ENCODE peak calls at places on chromosomes 13 and 19, in eight cellular contexts. One of them, this sample, is unnamed.

GRCh38 chr19:57435062-57435978 is at the start of gene ZNF749:
- DNase-seq in nephron progenitor cell: peak
- DNase-seq in lung: peak
- DNase-seq in brain microvascular endothelial cell: peak
- DNase-seq in activated T-helper 1 cell treated with Interleukin-2 at 50 U/mL for 16 hours: peak
- DNase-seq in CD4-positive, CD25-positive, alpha-beta regulatory T cell: peak
- DNase-seq in stimulated activated CD8-positive, alpha-beta memory T cell treated with anti-CD3 and anti-CD28 coated beads, Interleukin-15, amount 100 ng/mL, for 24 hours: peak
- DNase-seq in stimulated activated CD4-positive, alpha-beta T cell treated with anti-CD3 and anti-CD28 coated beads, Interleukin-2, amount 100 ng/mL, for 24 hours: peak
- DNase-seq in this sample: peak

GRCh38 chr19:55070755-55071502 is 4.7 kb upstream of the EPS8L1 start:
- DNase-seq in stimulated activated CD8-positive, alpha-beta memory T cell treated with anti-CD3 and anti-CD28 coated beads, Interleukin-15, amount 100 ng/mL, for 24 hours: no peak
- DNase-seq in brain microvascular endothelial cell: peak
- DNase-seq in stimulated activated CD4-positive, alpha-beta T cell treated with anti-CD3 and anti-CD28 coated beads, Interleukin-2, amount 100 ng/mL, for 24 hours: no peak
- DNase-seq in CD4-positive, CD25-positive, alpha-beta regulatory T cell: no peak
- DNase-seq in lung: peak
- DNase-seq in nephron progenitor cell: no peak
- DNase-seq in activated T-helper 1 cell treated with Interleukin-2 at 50 U/mL for 16 hours: no peak
- DNase-seq in this sample: no peak

GRCh38 chr13:50149143-50149703 is 134.0 kb downstream of the KCNRG start:
- DNase-seq in brain microvascular endothelial cell: no peak
- DNase-seq in activated T-helper 1 cell treated with Interleukin-2 at 50 U/mL for 16 hours: no peak
- DNase-seq in stimulated activated CD4-positive, alpha-beta T cell treated with anti-CD3 and anti-CD28 coated beads, Interleukin-2, amount 100 ng/mL, for 24 hours: no peak
- DNase-seq in lung: no peak
- DNase-seq in stimulated activated CD8-positive, alpha-beta memory T cell treated with anti-CD3 and anti-CD28 coated beads, Interleukin-15, amount 100 ng/mL, for 24 hours: no peak
- DNase-seq in CD4-positive, CD25-positive, alpha-beta regulatory T cell: no peak
- DNase-seq in nephron progenitor cell: no peak
- DNase-seq in this sample: no peak

GRCh38 chr19:51066393-51066792 is 1.5 kb upstream of the KLK13 start:
- DNase-seq in stimulated activated CD4-positive, alpha-beta T cell treated with anti-CD3 and anti-CD28 coated beads, Interleukin-2, amount 100 ng/mL, for 24 hours: no peak
- DNase-seq in brain microvascular endothelial cell: no peak
- DNase-seq in activated T-helper 1 cell treated with Interleukin-2 at 50 U/mL for 16 hours: no peak
- DNase-seq in stimulated activated CD8-positive, alpha-beta memory T cell treated with anti-CD3 and anti-CD28 coated beads, Interleukin-15, amount 100 ng/mL, for 24 hours: no peak
- DNase-seq in lung: no peak
- DNase-seq in CD4-positive, CD25-positive, alpha-beta regulatory T cell: no peak
- DNase-seq in nephron progenitor cell: no peak
- DNase-seq in this sample: no peak

GRCh38 chr13:27482996-27483395 is 32.6 kb upstream of the MTIF3 start:
- DNase-seq in CD4-positive, CD25-positive, alpha-beta regulatory T cell: no peak
- DNase-seq in activated T-helper 1 cell treated with Interleukin-2 at 50 U/mL for 16 hours: no peak
- DNase-seq in brain microvascular endothelial cell: no peak
- DNase-seq in lung: no peak
- DNase-seq in nephron progenitor cell: no peak
- DNase-seq in stimulated activated CD4-positive, alpha-beta T cell treated with anti-CD3 and anti-CD28 coated beads, Interleukin-2, amount 100 ng/mL, for 24 hours: no peak
- DNase-seq in stimulated activated CD8-positive, alpha-beta memory T cell treated with anti-CD3 and anti-CD28 coated beads, Interleukin-15, amount 100 ng/mL, for 24 hours: no peak
- DNase-seq in this sample: no peak

GRCh38 chr13:76816394-76816793 is 69.8 kb downstream of the KCTD12 start:
- DNase-seq in stimulated activated CD4-positive, alpha-beta T cell treated with anti-CD3 and anti-CD28 coated beads, Interleukin-2, amount 100 ng/mL, for 24 hours: no peak
- DNase-seq in stimulated activated CD8-positive, alpha-beta memory T cell treated with anti-CD3 and anti-CD28 coated beads, Interleukin-15, amount 100 ng/mL, for 24 hours: no peak
- DNase-seq in activated T-helper 1 cell treated with Interleukin-2 at 50 U/mL for 16 hours: no peak
- DNase-seq in nephron progenitor cell: no peak
- DNase-seq in CD4-positive, CD25-positive, alpha-beta regulatory T cell: no peak
- DNase-seq in lung: no peak
- DNase-seq in brain microvascular endothelial cell: no peak
- DNase-seq in this sample: no peak

GRCh38 chr19:46408611-46409039 is 4.7 kb downstream of the CCDC8 start:
- DNase-seq in stimulated activated CD8-positive, alpha-beta memory T cell treated with anti-CD3 and anti-CD28 coated beads, Interleukin-15, amount 100 ng/mL, for 24 hours: no peak
- DNase-seq in CD4-positive, CD25-positive, alpha-beta regulatory T cell: no peak
- DNase-seq in nephron progenitor cell: peak
- DNase-seq in brain microvascular endothelial cell: no peak
- DNase-seq in lung: peak
- DNase-seq in activated T-helper 1 cell treated with Interleukin-2 at 50 U/mL for 16 hours: no peak
- DNase-seq in stimulated activated CD4-positive, alpha-beta T cell treated with anti-CD3 and anti-CD28 coated beads, Interleukin-2, amount 100 ng/mL, for 24 hours: no peak
- DNase-seq in this sample: no peak

GRCh38 chr19:55369651-55370304 is 485 bp downstream of the IL11 start:
- DNase-seq in CD4-positive, CD25-positive, alpha-beta regulatory T cell: no peak
- DNase-seq in stimulated activated CD8-positive, alpha-beta memory T cell treated with anti-CD3 and anti-CD28 coated beads, Interleukin-15, amount 100 ng/mL, for 24 hours: no peak
- DNase-seq in lung: no peak
- DNase-seq in stimulated activated CD4-positive, alpha-beta T cell treated with anti-CD3 and anti-CD28 coated beads, Interleukin-2, amount 100 ng/mL, for 24 hours: peak
- DNase-seq in brain microvascular endothelial cell: peak
- DNase-seq in activated T-helper 1 cell treated with Interleukin-2 at 50 U/mL for 16 hours: no peak
- DNase-seq in nephron progenitor cell: peak
- DNase-seq in this sample: no peak

GRCh38 chr19:5147971-5148793 is 179.3 kb downstream of the KDM4B start:
- DNase-seq in stimulated activated CD4-positive, alpha-beta T cell treated with anti-CD3 and anti-CD28 coated beads, Interleukin-2, amount 100 ng/mL, for 24 hours: no peak
- DNase-seq in nephron progenitor cell: no peak
- DNase-seq in stimulated activated CD8-positive, alpha-beta memory T cell treated with anti-CD3 and anti-CD28 coated beads, Interleukin-15, amount 100 ng/mL, for 24 hours: no peak
- DNase-seq in lung: no peak
- DNase-seq in activated T-helper 1 cell treated with Interleukin-2 at 50 U/mL for 16 hours: no peak
- DNase-seq in CD4-positive, CD25-positive, alpha-beta regulatory T cell: no peak
- DNase-seq in brain microvascular endothelial cell: peak
- DNase-seq in this sample: no peak

GRCh38 chr13:111913790-111914189 is 153.2 kb upstream of the SOX1 start:
- DNase-seq in CD4-positive, CD25-positive, alpha-beta regulatory T cell: no peak
- DNase-seq in brain microvascular endothelial cell: no peak
- DNase-seq in stimulated activated CD8-positive, alpha-beta memory T cell treated with anti-CD3 and anti-CD28 coated beads, Interleukin-15, amount 100 ng/mL, for 24 hours: no peak
- DNase-seq in nephron progenitor cell: no peak
- DNase-seq in lung: no peak
- DNase-seq in activated T-helper 1 cell treated with Interleukin-2 at 50 U/mL for 16 hours: no peak
- DNase-seq in stimulated activated CD4-positive, alpha-beta T cell treated with anti-CD3 and anti-CD28 coated beads, Interleukin-2, amount 100 ng/mL, for 24 hours: no peak
- DNase-seq in this sample: peak

GRCh38 chr13:90510319-90510718 is 837.2 kb upstream of the MIR17HG start:
- DNase-seq in brain microvascular endothelial cell: no peak
- DNase-seq in nephron progenitor cell: no peak
- DNase-seq in stimulated activated CD8-positive, alpha-beta memory T cell treated with anti-CD3 and anti-CD28 coated beads, Interleukin-15, amount 100 ng/mL, for 24 hours: no peak
- DNase-seq in activated T-helper 1 cell treated with Interleukin-2 at 50 U/mL for 16 hours: no peak
- DNase-seq in stimulated activated CD4-positive, alpha-beta T cell treated with anti-CD3 and anti-CD28 coated beads, Interleukin-2, amount 100 ng/mL, for 24 hours: no peak
- DNase-seq in lung: no peak
- DNase-seq in CD4-positive, CD25-positive, alpha-beta regulatory T cell: no peak
- DNase-seq in this sample: no peak

GRCh38 chr19:2303209-2303798 is 4.7 kb downstream of the LINGO3 start:
- DNase-seq in activated T-helper 1 cell treated with Interleukin-2 at 50 U/mL for 16 hours: no peak
- DNase-seq in nephron progenitor cell: no peak
- DNase-seq in brain microvascular endothelial cell: no peak
- DNase-seq in CD4-positive, CD25-positive, alpha-beta regulatory T cell: no peak
- DNase-seq in stimulated activated CD8-positive, alpha-beta memory T cell treated with anti-CD3 and anti-CD28 coated beads, Interleukin-15, amount 100 ng/mL, for 24 hours: no peak
- DNase-seq in lung: no peak
- DNase-seq in stimulated activated CD4-positive, alpha-beta T cell treated with anti-CD3 and anti-CD28 coated beads, Interleukin-2, amount 100 ng/mL, for 24 hours: no peak
- DNase-seq in this sample: no peak

GRCh38 chr19:58059003-58059671 is at the start of gene ZNF135:
- DNase-seq in activated T-helper 1 cell treated with Interleukin-2 at 50 U/mL for 16 hours: peak
- DNase-seq in stimulated activated CD8-positive, alpha-beta memory T cell treated with anti-CD3 and anti-CD28 coated beads, Interleukin-15, amount 100 ng/mL, for 24 hours: peak
- DNase-seq in lung: peak
- DNase-seq in CD4-positive, CD25-positive, alpha-beta regulatory T cell: peak
- DNase-seq in brain microvascular endothelial cell: peak
- DNase-seq in stimulated activated CD4-positive, alpha-beta T cell treated with anti-CD3 and anti-CD28 coated beads, Interleukin-2, amount 100 ng/mL, for 24 hours: peak
- DNase-seq in nephron progenitor cell: peak
- DNase-seq in this sample: peak

This sample was measured in progenitor cell of endocrine pancreas.